ENCODE peak calls at places on chromosomes 6 and 20, in nine cellular contexts. D, W, C, R, G, L, E, K and B are unnamed samples.

GRCh38 chr6:11851405-11851804 is 72.8 kb upstream of the ADTRP start:
- DNase-seq in R (no peak), E (no peak), W (no peak), G (peak), D (no peak), K (no peak), C (no peak), L (no peak), B (no peak)

GRCh38 chr6:5325173-5325572 is 63.9 kb downstream of the FARS2 start:
- DNase-seq in G (no peak), K (no peak), W (no peak), D (no peak), C (no peak), E (peak), R (no peak), L (no peak), B (no peak)

GRCh38 chr6:144149894-144150672 is at the start of gene STX11:
- DNase-seq in E (no peak), K (peak), G (no peak), D (peak), W (peak), C (peak), R (peak), L (peak), B (peak)

GRCh38 chr6:593139-593906 is 63.6 kb downstream of the HUS1B start:
- DNase-seq in D (peak), K (peak), W (peak), G (peak), L (peak), C (peak), E (no peak), R (peak), B (peak)

GRCh38 chr20:53215166-53215565 is 243.0 kb downstream of the TSHZ2 start:
- DNase-seq in G (peak), R (no peak), K (no peak), E (no peak), C (no peak), L (no peak), D (no peak), W (no peak), B (no peak)

GRCh38 chr6:82870582-82871172 is 195.0 kb downstream of the UBE3D start:
- DNase-seq in R (no peak), K (no peak), D (no peak), C (no peak), L (no peak), W (no peak), E (no peak), G (no peak), B (no peak)

GRCh38 chr6:31970604-31971271 is 1.2 kb downstream of the DXO start:
- DNase-seq in E (no peak), K (peak), G (no peak), L (peak), D (no peak), W (peak), R (no peak), C (no peak), B (no peak)

GRCh38 chr6:1622220-1622841 is 12.6 kb downstream of the FOXC1 start:
- DNase-seq in G (no peak), D (no peak), C (no peak), R (no peak), W (no peak), L (no peak), E (no peak), K (peak), B (no peak)

GRCh38 chr6:104638841-104639290 is 220.9 kb downstream of the HACE1 start:
- DNase-seq in W (no peak), R (no peak), C (peak), G (no peak), K (no peak), E (no peak), D (no peak), L (no peak), B (no peak)

GRCh38 chr6:30685977-30686907 is at the start of gene PPP1R18:
- DNase-seq in C (no peak), E (no peak), K (peak), L (no peak), W (peak), R (peak), D (peak), G (no peak), B (peak)

GRCh38 chr20:51093240-51093763 is 70.4 kb upstream of the KCNG1 start:
- DNase-seq in D (no peak), R (no peak), K (no peak), W (no peak), L (no peak), E (no peak), C (no peak), G (no peak), B (peak)